ENCODE peak calls at places on chromosomes 16 and 17, in six cellular contexts. P is HCT116, T is H1, U is K562, Q is GM12878, N is HepG2. E is an unnamed sample.

GRCh38 chr16:72481419-72481818 is 309.5 kb upstream of the PMFBP1 start:
- DNase-seq in P (no peak), T (no peak), U (no peak), Q (no peak), N (no peak), E (peak)

GRCh38 chr17:19378416-19379293 is at the start of gene MAPK7:
- DNase-seq in P (no peak), T (no peak), U (no peak), Q (no peak), N (no peak), E (no peak)

GRCh38 chr17:41734139-41734948 is at the start of gene HAP1:
- DNase-seq in P (no peak), T (peak), U (no peak), Q (no peak), N (no peak), E (peak)

GRCh38 chr17:4142107-4142900 is 526 bp downstream of the ZZEF1 start:
- DNase-seq in P (no peak), T (no peak), U (peak), Q (no peak), N (peak), E (peak)

GRCh38 chr16:12833939-12834338 is 30.3 kb upstream of the CPPED1 start:
- DNase-seq in P (peak), T (peak), U (peak), Q (no peak), N (peak), E (no peak)

GRCh38 chr16:68265078-68265925 is 976 bp downstream of the SLC7A6 start:
- DNase-seq in P (peak), T (peak), U (peak), Q (no peak), N (peak), E (peak)

GRCh38 chr17:39591958-39592954 is 15.5 kb downstream of the NEUROD2 start:
- DNase-seq in P (peak), T (peak), U (peak), Q (no peak), N (peak), E (peak)

GRCh38 chr17:1197379-1197778 is 17.6 kb upstream of the ABR start:
- DNase-seq in P (no peak), T (no peak), U (no peak), Q (no peak), N (no peak), E (no peak)

GRCh38 chr16:84159006-84159405 is 13.9 kb downstream of the DNAAF1 start:
- DNase-seq in P (no peak), T (no peak), U (no peak), Q (no peak), N (no peak), E (no peak)

GRCh38 chr17:58316260-58316960 is 12.2 kb downstream of the TSPOAP1 start:
- DNase-seq in P (no peak), T (peak), U (no peak), Q (no peak), N (no peak), E (no peak)

GRCh38 chr16:80862153-80862552 is 57.8 kb upstream of the CDYL2 start:
- DNase-seq in P (no peak), T (no peak), U (no peak), Q (no peak), N (no peak), E (no peak)

GRCh38 chr17:1732241-1733046 is 7.9 kb downstream of the WDR81 start:
- DNase-seq in P (no peak), T (no peak), U (no peak), Q (no peak), N (no peak), E (no peak)

GRCh38 chr17:77915594-77916021 is 42.9 kb upstream of the TNRC6C start:
- DNase-seq in P (no peak), T (no peak), U (no peak), Q (no peak), N (no peak), E (no peak)
- TF ChIP-seq POLR2AphosphoS5 in P (no peak), T (no peak), U (no peak), Q (no peak), N (no peak), E (no peak)

DNA sequence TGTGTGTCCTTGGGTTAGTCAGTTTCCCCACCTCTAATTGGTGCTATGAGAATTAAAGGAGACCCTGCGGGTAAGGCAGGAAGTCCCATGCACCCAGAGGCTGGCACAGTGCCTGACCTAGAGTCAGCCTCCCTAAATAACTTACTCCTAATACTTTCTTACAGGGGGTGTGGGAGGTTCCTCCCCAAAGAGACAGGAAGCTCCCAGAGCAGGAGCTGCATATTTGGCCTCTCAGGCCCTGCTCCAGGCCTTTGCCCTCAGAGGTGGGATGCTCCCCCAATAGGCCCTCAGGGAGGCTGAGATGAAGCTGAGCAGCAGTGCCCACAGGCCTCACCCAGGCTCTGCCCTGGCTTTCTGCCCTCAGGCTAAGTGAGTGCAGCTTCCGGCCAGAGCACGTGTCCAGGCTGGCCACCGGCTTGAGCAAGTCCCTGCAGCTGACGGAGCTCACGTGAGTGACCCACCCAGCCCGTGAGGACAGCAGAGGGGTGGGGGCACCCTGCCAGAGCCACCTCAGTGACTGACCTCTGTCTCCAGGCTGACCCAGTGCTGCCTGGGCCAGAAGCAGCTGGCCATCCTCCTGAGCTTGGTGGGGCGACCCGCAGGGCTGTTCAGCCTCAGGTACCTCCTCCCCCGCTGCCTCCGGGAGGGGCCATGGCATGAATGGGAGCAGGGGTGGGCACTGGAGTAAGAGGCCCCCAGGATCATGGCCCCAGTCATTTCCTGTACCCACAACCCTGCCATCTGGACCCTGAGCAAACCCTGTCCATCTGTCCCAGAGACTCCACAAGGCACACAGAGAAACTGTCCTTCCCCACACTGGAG is 31.1 kb upstream of the CPNE2 start:
- DNase-seq in P (no peak), T (no peak), U (no peak), Q (no peak), N (peak), E (no peak)
- TF ChIP-seq POLR2A in P (no peak), T (no peak), U (no peak), Q (peak), N (no peak), E (no peak)

GRCh38 chr17:80588687-80589086 is 44.0 kb downstream of the RPTOR start:
- DNase-seq in P (no peak), T (no peak), U (no peak), Q (no peak), N (no peak), E (no peak)

GRCh38 chr17:80594666-80595269 is 50.1 kb downstream of the RPTOR start:
- DNase-seq in P (no peak), T (no peak), U (no peak), Q (no peak), N (no peak), E (no peak)

GRCh38 chr17:80593171-80593570 is 48.5 kb downstream of the RPTOR start:
- DNase-seq in P (no peak), T (no peak), U (no peak), Q (no peak), N (no peak), E (no peak)

GRCh38 chr17:80591788-80592187 is 47.1 kb downstream of the RPTOR start:
- DNase-seq in P (no peak), T (no peak), U (no peak), Q (no peak), N (no peak), E (no peak)

DNA sequence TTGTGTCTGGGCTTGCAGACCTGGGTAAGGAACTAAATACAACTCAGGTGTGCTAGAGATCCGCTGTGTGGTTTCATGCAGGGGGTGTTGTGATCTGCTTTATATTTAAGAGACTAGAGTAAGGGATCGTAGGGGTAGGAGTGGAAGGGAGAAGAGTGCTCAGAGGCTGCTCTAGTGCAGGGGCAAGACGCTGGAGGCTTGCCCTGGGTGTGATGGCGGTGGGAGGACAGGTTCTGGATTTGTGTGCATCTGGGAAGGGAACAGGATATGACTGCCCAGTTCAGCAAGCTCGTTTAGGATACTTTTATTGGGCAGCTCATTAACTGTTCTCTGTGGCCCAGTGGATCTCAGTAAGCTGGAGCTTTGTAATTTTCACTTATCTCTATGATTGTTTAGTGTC is 47.6 kb downstream of the RPTOR start:
- DNase-seq in P (no peak), T (no peak), U (no peak), Q (no peak), N (no peak), E (no peak)
- H3K4me2 ChIP-seq in P (no peak), T (no peak), U (no peak), Q (no peak), N (no peak), E (no peak)

GRCh38 chr17:49576121-49576905 is 642 bp downstream of the NXPH3 start:
- DNase-seq in P (no peak), T (peak), U (peak), Q (no peak), N (no peak), E (peak)
- TF ChIP-seq POLR2AphosphoS5 in P (no peak), T (no peak), U (no peak), Q (no peak), N (no peak), E (no peak)

E was measured in endothelial cell of umbilical vein.